ENCODE peak calls at places on chromosome 11, in seven cellular contexts. U is glutamatergic neuron, K is fibroblast of the aortic adventitia, D is AG04450, J is AG09309, Q is gastrocnemius medialis, F is fibroblast of pulmonary artery. C is an unnamed sample.

GRCh38 chr11:80816966-80817365 is 1376.1 kb upstream of the TENM4 start:
- DNase-seq in U (no peak), K (no peak), D (no peak), J (no peak), Q (no peak), F (no peak), C (no peak)

GRCh38 chr11:37812281-37812880 is 1214.3 kb upstream of the RAG2 start:
- DNase-seq in U (no peak), K (no peak), D (no peak), J (no peak), Q (no peak), F (no peak), C (no peak)

GRCh38 chr11:58805065-58805464 is 39.4 kb downstream of the GLYATL2 start:
- DNase-seq in U (no peak), K (peak), D (no peak), J (peak), Q (no peak), F (no peak), C (no peak)

GRCh38 chr11:118152552-118153471 is at the start of gene SCN4B:
- DNase-seq in U (peak), K (peak), D (peak), J (no peak), Q (peak), F (peak), C (peak)

GRCh38 chr11:86069408-86070086 is 663 bp upstream of the PICALM start:
- DNase-seq in U (no peak), K (peak), D (peak), J (peak), Q (peak), F (peak), C (peak)

GRCh38 chr11:64650923-64651523 is 60.0 kb downstream of the SLC22A12 start:
- DNase-seq in U (peak), K (peak), D (no peak), J (no peak), Q (no peak), F (peak), C (peak)

GRCh38 chr11:122069946-122070345 is 46.1 kb downstream of the BLID start:
- DNase-seq in U (peak), K (peak), D (peak), J (peak), Q (no peak), F (peak), C (peak)

GRCh38 chr11:393219-394033 is 583 bp upstream of the PKP3 start:
- DNase-seq in U (no peak), K (peak), D (peak), J (peak), Q (no peak), F (peak), C (no peak)

GRCh38 chr11:76096552-76096951 is 109.8 kb downstream of the WNT11 start:
- DNase-seq in U (no peak), K (no peak), D (no peak), J (no peak), Q (no peak), F (no peak), C (no peak)

GRCh38 chr11:35815556-35816315 is 128.1 kb upstream of the LDLRAD3 start:
- DNase-seq in U (no peak), K (peak), D (no peak), J (no peak), Q (no peak), F (peak), C (no peak)

GRCh38 chr11:109968781-109969180 is 124.4 kb upstream of the ZC3H12C start:
- DNase-seq in U (no peak), K (no peak), D (no peak), J (no peak), Q (no peak), F (no peak), C (no peak)

GRCh38 chr11:7080900-7081299 is 7.9 kb upstream of the RBMXL2 start:
- DNase-seq in U (no peak), K (no peak), D (no peak), J (no peak), Q (no peak), F (no peak), C (no peak)

GRCh38 chr11:132264616-132265015 is 894.2 kb downstream of the NTM start:
- DNase-seq in U (no peak), K (no peak), D (no peak), J (no peak), Q (no peak), F (no peak), C (no peak)

DNA sequence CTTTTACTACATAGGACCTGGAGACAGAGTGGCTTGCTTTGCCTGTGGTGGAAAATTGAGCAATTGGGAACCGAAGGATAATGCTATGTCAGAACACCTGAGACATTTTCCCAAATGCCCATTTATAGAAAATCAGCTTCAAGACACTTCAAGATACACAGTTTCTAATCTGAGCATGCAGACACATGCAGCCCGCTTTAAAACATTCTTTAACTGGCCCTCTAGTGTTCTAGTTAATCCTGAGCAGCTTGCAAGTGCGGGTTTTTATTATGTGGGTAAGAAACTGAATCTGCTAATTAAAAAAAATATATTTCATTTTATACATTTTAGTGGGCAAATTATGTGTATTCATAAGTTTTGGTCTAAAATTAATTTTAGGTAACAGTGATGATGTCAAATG is 7.8 kb downstream of the BIRC3 start:
- DNase-seq in U (no peak), K (no peak), D (no peak), J (no peak), Q (no peak), F (no peak), C (no peak)
- TF ChIP-seq CTCF in U (no peak), K (no peak), D (no peak), J (no peak), Q (no peak), F (no peak), C (no peak)

DNA sequence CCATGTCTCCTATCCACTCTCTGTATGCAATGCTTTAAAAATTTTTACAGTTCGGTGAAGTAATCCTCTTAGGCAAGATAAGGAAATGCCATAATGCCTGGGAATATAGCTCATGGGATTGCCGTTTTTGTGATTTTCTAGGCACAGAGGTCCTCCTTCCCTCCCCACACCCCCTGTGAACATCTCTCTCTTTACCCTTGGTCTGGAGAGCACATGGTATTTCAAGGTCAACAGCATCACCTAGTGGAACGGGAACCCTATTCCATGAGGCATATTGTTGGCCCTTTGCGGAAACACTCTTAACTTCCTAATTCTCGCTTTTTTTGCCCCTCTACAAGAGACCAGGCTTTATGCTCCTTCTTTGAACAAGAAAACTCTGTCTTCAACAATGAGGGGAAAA is 8.8 kb downstream of the NXPE4 start:
- DNase-seq in U (no peak), K (peak), D (no peak), J (no peak), Q (no peak), F (peak), C (no peak)
- TF ChIP-seq CTCF in U (no peak), K (peak), D (peak), J (peak), Q (no peak), F (peak), C (no peak)

GRCh38 chr11:9460322-9461067 is at the start of gene ZNF143:
- DNase-seq in U (peak), K (peak), D (peak), J (peak), Q (peak), F (peak), C (peak)
- TF ChIP-seq CTCF in U (no peak), K (no peak), D (no peak), J (no peak), Q (peak), F (no peak), C (no peak)

GRCh38 chr11:6057452-6057851 is 26.9 kb upstream of the OR56A1 start:
- DNase-seq in U (no peak), K (no peak), D (no peak), J (no peak), Q (no peak), F (no peak), C (no peak)

GRCh38 chr11:6061475-6061874 is 30.9 kb upstream of the OR56A1 start:
- DNase-seq in U (no peak), K (no peak), D (no peak), J (no peak), Q (no peak), F (no peak), C (no peak)

GRCh38 chr11:6067502-6067901 is 36.9 kb upstream of the OR56A1 start:
- DNase-seq in U (no peak), K (no peak), D (no peak), J (no peak), Q (no peak), F (no peak), C (no peak)

GRCh38 chr11:6062691-6063358 is 32.3 kb upstream of the OR56A1 start:
- DNase-seq in U (no peak), K (no peak), D (no peak), J (no peak), Q (no peak), F (no peak), C (no peak)
- TF ChIP-seq CTCF in U (no peak), K (no peak), D (no peak), J (no peak), Q (no peak), F (no peak), C (no peak)

GRCh38 chr11:31636983-31637382 is 127.4 kb downstream of the ELP4 start:
- DNase-seq in U (no peak), K (no peak), D (no peak), J (no peak), Q (no peak), F (no peak), C (no peak)

GRCh38 chr11:31640611-31641010 is 131.0 kb downstream of the ELP4 start:
- DNase-seq in U (no peak), K (no peak), D (no peak), J (no peak), Q (no peak), F (no peak), C (no peak)

GRCh38 chr11:31645747-31646146 is 136.2 kb downstream of the ELP4 start:
- DNase-seq in U (no peak), K (peak), D (peak), J (peak), Q (no peak), F (peak), C (no peak)

GRCh38 chr11:31643831-31644230 is 134.3 kb downstream of the ELP4 start:
- DNase-seq in U (no peak), K (peak), D (no peak), J (peak), Q (no peak), F (peak), C (no peak)

GRCh38 chr11:31641477-31642062 is 132.0 kb downstream of the ELP4 start:
- DNase-seq in U (peak), K (peak), D (no peak), J (no peak), Q (no peak), F (peak), C (peak)
- TF ChIP-seq CTCF in U (peak), K (peak), D (peak), J (peak), Q (peak), F (peak), C (peak)

DNA sequence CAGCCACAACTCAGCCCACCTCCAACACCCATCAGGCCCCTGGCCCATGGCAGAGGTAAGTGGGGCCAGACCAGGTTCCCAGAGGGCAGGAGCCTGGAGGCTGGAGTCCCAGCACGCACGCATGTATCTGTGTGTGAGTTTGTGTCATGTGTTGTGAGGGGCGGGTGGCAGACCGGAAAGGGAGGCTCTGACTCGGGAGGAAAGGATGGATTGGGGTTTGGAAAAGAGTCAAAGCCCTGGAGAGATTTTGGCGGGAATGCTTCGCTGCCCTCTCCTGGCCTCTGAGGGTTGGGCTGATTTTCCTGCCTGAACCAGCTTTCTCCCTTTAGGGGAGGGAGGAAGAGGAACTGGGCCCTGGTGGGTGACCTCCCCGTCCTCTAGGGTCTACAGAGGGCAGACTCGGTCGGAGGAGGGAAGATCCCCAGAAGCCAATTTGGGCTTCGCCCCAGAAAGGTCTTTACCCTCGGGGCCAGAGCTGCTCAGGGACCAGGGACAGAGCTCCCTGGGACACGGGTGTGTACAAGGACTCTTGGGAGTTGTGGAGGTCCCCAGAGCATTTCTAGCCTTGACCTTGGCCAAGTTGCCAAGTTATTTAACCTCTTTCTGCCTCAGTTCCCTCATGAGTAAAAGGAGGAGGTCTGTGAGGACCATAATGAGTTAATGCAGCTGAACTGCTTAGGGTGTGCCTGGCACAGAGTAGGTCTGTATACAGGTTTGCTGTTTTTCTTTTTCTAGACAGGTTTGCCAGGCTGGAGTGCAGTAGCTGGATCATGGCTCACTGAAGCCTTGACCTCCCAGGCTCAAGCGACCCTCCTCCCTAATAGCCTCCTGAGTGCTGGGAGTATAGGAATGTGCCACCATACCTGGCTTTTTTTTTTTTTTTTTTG is 6.9 kb downstream of the C11orf68 start:
- DNase-seq in U (no peak), K (peak), D (no peak), J (no peak), Q (no peak), F (peak), C (no peak)
- TF ChIP-seq CTCF in U (no peak), K (peak), D (peak), J (peak), Q (peak), F (peak), C (no peak)